ENCODE peak calls at places on chromosomes 7 and 10, in four cellular contexts. One of them, this sample, is unnamed.

GRCh38 chr10:4359003-4359402 is 467.0 kb upstream of the AKR1E2 start:
- DNase-seq in psoas muscle: no peak
- DNase-seq in fibroblast of lung: peak; percentile 65
- DNase-seq in WERI-Rb-1: no peak
- DNase-seq in this sample: no peak

GRCh38 chr7:27914409-27914808 is 174.4 kb downstream of the TAX1BP1 start:
- DNase-seq in psoas muscle: no peak
- DNase-seq in fibroblast of lung: no peak
- DNase-seq in WERI-Rb-1: no peak
- DNase-seq in this sample: no peak

GRCh38 chr10:67772894-67773511 is 65.0 kb downstream of the DNAJC12 start:
- DNase-seq in psoas muscle: no peak
- DNase-seq in fibroblast of lung: peak; percentile 20
- DNase-seq in WERI-Rb-1: no peak
- DNase-seq in this sample: no peak

GRCh38 chr10:111875760-111876159 is 307.8 kb downstream of the GPAM start:
- DNase-seq in psoas muscle: no peak
- DNase-seq in fibroblast of lung: no peak
- DNase-seq in WERI-Rb-1: no peak
- DNase-seq in this sample: no peak

GRCh38 chr7:76233538-76234281 is 32.0 kb downstream of the SRRM3 start:
- DNase-seq in psoas muscle: no peak
- DNase-seq in fibroblast of lung: no peak
- DNase-seq in WERI-Rb-1: peak; percentile 47
- DNase-seq in this sample: no peak

GRCh38 chr10:124647421-124648130 is 96.6 kb downstream of the FAM53B start:
- DNase-seq in psoas muscle: peak; percentile 59
- DNase-seq in fibroblast of lung: peak; percentile 25
- DNase-seq in WERI-Rb-1: peak; percentile 45
- DNase-seq in this sample: peak; percentile 92

GRCh38 chr7:47698386-47698785 is 116.5 kb upstream of the TNS3 start:
- DNase-seq in psoas muscle: no peak
- DNase-seq in fibroblast of lung: no peak
- DNase-seq in WERI-Rb-1: no peak
- DNase-seq in this sample: no peak

GRCh38 chr10:43138757-43139241 is 554 bp downstream of the CSGALNACT2 start:
- DNase-seq in psoas muscle: no peak
- DNase-seq in fibroblast of lung: peak; percentile 29
- DNase-seq in WERI-Rb-1: peak; percentile 25
- DNase-seq in this sample: peak; percentile 61

GRCh38 chr10:116694253-116694926 is 48.0 kb downstream of the HSPA12A start:
- DNase-seq in psoas muscle: no peak
- DNase-seq in fibroblast of lung: no peak
- DNase-seq in WERI-Rb-1: no peak
- DNase-seq in this sample: no peak

GRCh38 chr7:108132551-108133265 is 2.5 kb upstream of the LAMB4 start:
- DNase-seq in psoas muscle: no peak
- DNase-seq in fibroblast of lung: no peak
- DNase-seq in WERI-Rb-1: peak; percentile 47
- DNase-seq in this sample: no peak

GRCh38 chr7:99766484-99767099 is 17.4 kb downstream of the CYP3A4 start:
- DNase-seq in psoas muscle: no peak
- DNase-seq in fibroblast of lung: no peak
- DNase-seq in WERI-Rb-1: no peak
- DNase-seq in this sample: no peak

GRCh38 chr10:110274072-110274627 is 30.6 kb downstream of the SMNDC1 start:
- DNase-seq in psoas muscle: no peak
- DNase-seq in fibroblast of lung: no peak
- DNase-seq in WERI-Rb-1: no peak
- DNase-seq in this sample: no peak

GRCh38 chr10:119368581-119368980 is 161.2 kb downstream of the GRK5 start:
- DNase-seq in psoas muscle: no peak
- DNase-seq in fibroblast of lung: no peak
- DNase-seq in WERI-Rb-1: no peak
- DNase-seq in this sample: no peak
- H3K4me3 ChIP-seq in psoas muscle: no peak overlapping the region
- H3K4me3 ChIP-seq in fibroblast of lung: no peak overlapping the region
- H3K4me3 ChIP-seq in WERI-Rb-1: no peak overlapping the region
- H3K4me3 ChIP-seq in this sample: no peak overlapping the region

GRCh38 chr7:89002942-89003618 is 207.5 kb upstream of the TEX47 start:
- DNase-seq in psoas muscle: no peak
- DNase-seq in fibroblast of lung: no peak
- DNase-seq in WERI-Rb-1: no peak
- DNase-seq in this sample: no peak
- H3K4me3 ChIP-seq in psoas muscle: peak overlapping the region; percentile 31
- H3K4me3 ChIP-seq in fibroblast of lung: no peak overlapping the region
- H3K4me3 ChIP-seq in WERI-Rb-1: no peak overlapping the region
- H3K4me3 ChIP-seq in this sample: peak overlapping the region; percentile 11

DNA sequence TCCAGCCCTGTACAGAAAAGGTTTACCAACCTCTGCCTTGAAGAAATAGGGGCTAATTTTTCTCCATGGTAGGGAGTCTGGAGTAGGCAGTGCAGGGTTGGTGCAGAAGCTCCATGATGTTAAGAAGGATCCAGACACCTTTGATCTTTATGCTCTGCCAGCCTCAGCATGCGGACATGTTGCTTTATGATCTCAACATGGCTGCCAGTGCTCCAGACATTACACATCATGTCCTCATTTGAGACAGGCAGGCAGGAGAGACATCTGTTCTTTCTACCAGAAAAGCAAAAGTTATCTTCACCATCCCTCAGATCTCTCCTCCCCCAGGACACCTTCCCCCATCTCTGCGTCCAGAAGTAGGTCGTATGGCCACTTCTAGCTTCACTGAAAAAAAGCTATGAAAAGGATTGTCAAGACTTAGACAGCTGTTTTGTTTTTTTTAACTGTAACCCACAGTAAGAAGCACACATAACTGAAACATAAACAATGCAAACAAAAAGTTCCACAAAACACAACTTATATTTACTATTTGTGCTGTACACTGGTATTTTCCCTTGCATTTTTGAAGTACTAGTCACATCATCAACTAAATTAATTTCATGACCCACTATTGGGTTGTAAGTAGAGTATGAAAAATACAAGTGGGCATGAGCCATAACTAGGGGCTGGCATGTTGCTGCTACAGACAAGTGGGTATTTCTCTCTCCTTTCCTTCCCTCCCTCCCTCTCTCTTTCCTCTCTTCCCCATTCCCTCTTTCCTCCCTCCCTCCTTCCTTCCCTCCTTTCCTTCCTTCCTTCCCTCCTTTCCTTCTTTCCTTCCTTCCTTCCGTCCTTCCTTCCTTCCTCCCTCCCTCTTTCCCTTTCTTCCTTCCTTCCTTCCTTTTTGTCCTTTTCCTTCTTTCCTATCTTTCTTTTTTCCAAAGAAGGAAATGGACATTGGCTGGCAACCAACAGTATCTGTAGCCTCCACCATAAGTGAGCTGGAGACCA is 2.6 kb upstream of the RASSF4 start:
- DNase-seq in psoas muscle: no peak
- DNase-seq in fibroblast of lung: no peak
- DNase-seq in WERI-Rb-1: no peak
- DNase-seq in this sample: no peak
- H3K4me3 ChIP-seq in psoas muscle: no peak overlapping the region
- H3K4me3 ChIP-seq in fibroblast of lung: no peak overlapping the region
- H3K4me3 ChIP-seq in WERI-Rb-1: no peak overlapping the region
- H3K4me3 ChIP-seq in this sample: no peak overlapping the region

GRCh38 chr7:6551016-6551511 is at the start of gene GRID2IP:
- DNase-seq in psoas muscle: no peak
- DNase-seq in fibroblast of lung: no peak
- DNase-seq in WERI-Rb-1: no peak
- DNase-seq in this sample: no peak
- H3K4me3 ChIP-seq in psoas muscle: no peak within 1 kb of the TSS
- H3K4me3 ChIP-seq in fibroblast of lung: no peak within 1 kb of the TSS
- H3K4me3 ChIP-seq in WERI-Rb-1: no peak within 1 kb of the TSS
- H3K4me3 ChIP-seq in this sample: no peak within 1 kb of the TSS

DNA sequence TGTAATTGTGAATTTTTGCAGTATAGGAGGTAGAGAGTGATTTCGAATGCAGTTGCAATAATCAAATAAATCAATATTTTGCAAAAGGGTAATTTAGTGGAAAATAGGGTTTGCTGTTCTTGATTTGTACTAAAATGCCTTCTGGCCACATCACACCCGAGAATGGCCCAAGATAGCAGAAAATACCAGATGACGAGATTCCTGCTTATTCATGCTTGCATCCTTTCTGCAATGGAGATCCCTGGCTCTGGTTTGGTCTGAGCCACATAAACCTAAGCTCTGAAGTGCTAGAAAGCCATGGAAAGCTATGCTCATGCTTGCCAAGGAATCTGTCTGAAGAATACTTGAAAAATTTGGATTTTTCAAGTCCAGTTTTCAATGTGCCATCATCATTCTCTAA is 634.2 kb upstream of the COBL start:
- DNase-seq in psoas muscle: no peak
- DNase-seq in fibroblast of lung: no peak
- DNase-seq in WERI-Rb-1: no peak
- DNase-seq in this sample: no peak
- H3K4me3 ChIP-seq in psoas muscle: no peak overlapping the region
- H3K4me3 ChIP-seq in fibroblast of lung: no peak overlapping the region
- H3K4me3 ChIP-seq in WERI-Rb-1: no peak overlapping the region
- H3K4me3 ChIP-seq in this sample: no peak overlapping the region

DNA sequence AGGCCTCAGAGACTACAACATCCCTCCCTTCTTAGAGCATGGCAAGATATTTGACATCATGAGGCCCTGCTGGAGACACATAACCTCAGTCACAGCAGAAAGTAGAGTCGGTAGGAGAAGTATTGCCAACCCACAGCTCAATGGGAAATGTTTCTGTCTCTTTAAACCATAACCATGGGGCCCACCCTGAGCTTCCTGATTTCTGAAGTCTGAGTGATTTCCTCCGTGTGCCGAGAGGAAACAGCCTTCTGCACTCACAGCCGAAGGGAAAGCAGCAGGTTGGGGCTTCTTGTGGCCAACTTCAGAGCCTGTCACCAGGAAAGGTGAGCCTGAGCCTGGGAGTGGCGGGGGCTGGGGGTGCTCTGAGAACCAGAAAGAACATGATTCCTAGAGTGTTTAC is at the start of gene GIMAP1:
- DNase-seq in psoas muscle: peak; percentile 18
- DNase-seq in fibroblast of lung: no peak
- DNase-seq in WERI-Rb-1: no peak
- DNase-seq in this sample: peak; percentile 92
- H3K4me3 ChIP-seq in psoas muscle: peak within 1 kb of the TSS; percentile 60
- H3K4me3 ChIP-seq in fibroblast of lung: no peak within 1 kb of the TSS
- H3K4me3 ChIP-seq in WERI-Rb-1: no peak within 1 kb of the TSS
- H3K4me3 ChIP-seq in this sample: peak within 1 kb of the TSS; percentile 84

DNA sequence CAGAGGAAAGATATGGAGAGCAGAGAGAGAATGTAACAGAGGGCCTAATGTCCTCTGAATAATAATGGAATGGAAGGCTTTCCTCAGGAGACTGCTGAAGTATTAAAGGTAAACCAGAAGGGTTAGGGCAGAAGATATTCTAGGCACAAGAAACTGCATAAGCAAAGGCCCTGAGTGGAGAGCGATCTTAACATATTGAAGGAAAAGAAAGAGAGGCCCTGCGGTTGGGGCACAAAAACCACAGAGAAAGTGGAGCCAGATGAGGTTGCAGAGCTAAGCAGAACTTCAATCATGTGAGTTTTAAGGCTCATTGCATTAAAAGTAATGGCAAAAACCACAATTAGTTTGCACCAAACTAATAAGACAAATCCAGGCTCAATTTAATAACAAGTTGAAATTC is 115.8 kb upstream of the VSTM2A start:
- DNase-seq in psoas muscle: no peak
- DNase-seq in fibroblast of lung: no peak
- DNase-seq in WERI-Rb-1: no peak
- DNase-seq in this sample: peak; percentile 37
- H3K4me3 ChIP-seq in psoas muscle: no peak overlapping the region
- H3K4me3 ChIP-seq in fibroblast of lung: no peak overlapping the region
- H3K4me3 ChIP-seq in WERI-Rb-1: no peak overlapping the region
- H3K4me3 ChIP-seq in this sample: no peak overlapping the region

DNA sequence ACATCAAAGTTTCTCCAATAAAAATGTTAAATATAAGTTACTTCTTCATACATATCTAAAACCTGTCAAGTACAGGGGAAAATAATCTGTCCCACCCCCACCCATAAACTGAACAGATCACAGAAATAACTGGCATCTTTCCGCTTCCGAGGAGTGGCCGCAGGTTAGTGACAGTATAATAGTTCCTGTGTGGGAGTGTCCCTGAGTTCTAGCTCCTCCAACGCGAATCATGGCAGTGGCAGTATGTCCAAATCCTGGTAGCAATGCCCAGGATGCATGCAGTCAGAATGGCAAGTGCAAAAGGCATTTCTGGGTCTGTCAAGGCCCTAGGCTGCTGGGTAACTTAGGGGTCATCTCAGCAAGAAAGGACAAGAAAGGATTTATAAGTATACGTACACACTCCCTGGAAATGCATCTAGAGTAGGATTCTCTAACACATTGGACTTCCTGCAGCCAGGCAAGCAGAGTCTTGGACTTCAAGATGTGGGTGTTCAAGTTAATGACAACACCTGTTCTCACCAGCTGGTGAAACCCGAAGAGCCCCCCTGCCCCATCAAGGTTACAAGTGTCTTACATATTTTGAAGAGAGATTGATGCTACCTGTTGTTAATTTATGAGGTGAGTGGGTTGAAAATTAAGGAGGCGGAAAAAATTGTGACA is 94.4 kb upstream of the COL1A2 start:
- DNase-seq in psoas muscle: no peak
- DNase-seq in fibroblast of lung: no peak
- DNase-seq in WERI-Rb-1: no peak
- DNase-seq in this sample: no peak
- H3K4me3 ChIP-seq in psoas muscle: no peak overlapping the region
- H3K4me3 ChIP-seq in fibroblast of lung: peak overlapping the region; percentile 25
- H3K4me3 ChIP-seq in WERI-Rb-1: no peak overlapping the region
- H3K4me3 ChIP-seq in this sample: no peak overlapping the region